ENCODE peak calls at places on chromosome 9, in seven cellular contexts. One of them, this sample, is unnamed.
A peak's percentile ranks its signal among the peaks of the same experiment; 100 is the strongest.

GRCh38 chr9:93134018-93134739 is at the start of gene NINJ1:
- DNase-seq in T-helper 1 cell: peak; percentile 81
- DNase-seq in adipocyte: peak; percentile 89
- DNase-seq in dorsolateral prefrontal cortex: no peak
- DNase-seq in ecto neural progenitor cell: peak; percentile 83
- DNase-seq in kidney glomerular epithelial cell: peak; percentile 31
- DNase-seq in naive thymus-derived CD8-positive, alpha-beta T cell: peak; percentile 92
- DNase-seq in this sample: peak; percentile 65

GRCh38 chr9:109640232-109641078 is 139.5 kb upstream of the PALM2AKAP2 start:
- DNase-seq in T-helper 1 cell: no peak
- DNase-seq in adipocyte: peak; percentile 72
- DNase-seq in dorsolateral prefrontal cortex: peak; percentile 79
- DNase-seq in ecto neural progenitor cell: peak; percentile 83
- DNase-seq in kidney glomerular epithelial cell: peak; percentile 54
- DNase-seq in naive thymus-derived CD8-positive, alpha-beta T cell: no peak
- DNase-seq in this sample: no peak

GRCh38 chr9:19471737-19472648 is 63.2 kb downstream of the ACER2 start:
- DNase-seq in T-helper 1 cell: peak; percentile 45
- DNase-seq in adipocyte: peak; percentile 69
- DNase-seq in dorsolateral prefrontal cortex: peak; percentile 76
- DNase-seq in ecto neural progenitor cell: peak; percentile 84
- DNase-seq in kidney glomerular epithelial cell: peak; percentile 34
- DNase-seq in naive thymus-derived CD8-positive, alpha-beta T cell: peak; percentile 16
- DNase-seq in this sample: peak; percentile 68

GRCh38 chr9:19445452-19445851 is 36.6 kb downstream of the ACER2 start:
- DNase-seq in T-helper 1 cell: no peak
- DNase-seq in adipocyte: peak; percentile 36
- DNase-seq in dorsolateral prefrontal cortex: no peak
- DNase-seq in ecto neural progenitor cell: no peak
- DNase-seq in kidney glomerular epithelial cell: no peak
- DNase-seq in naive thymus-derived CD8-positive, alpha-beta T cell: no peak
- DNase-seq in this sample: no peak

GRCh38 chr9:90449213-90449925 is 193.3 kb downstream of the DIRAS2 start:
- DNase-seq in T-helper 1 cell: no peak
- DNase-seq in adipocyte: no peak
- DNase-seq in dorsolateral prefrontal cortex: no peak
- DNase-seq in ecto neural progenitor cell: no peak
- DNase-seq in kidney glomerular epithelial cell: no peak
- DNase-seq in naive thymus-derived CD8-positive, alpha-beta T cell: no peak
- DNase-seq in this sample: no peak

GRCh38 chr9:38700695-38701094 is 19.2 kb downstream of the FAM240B start:
- DNase-seq in T-helper 1 cell: no peak
- DNase-seq in adipocyte: peak; percentile 7
- DNase-seq in dorsolateral prefrontal cortex: no peak
- DNase-seq in ecto neural progenitor cell: no peak
- DNase-seq in kidney glomerular epithelial cell: peak; percentile 65
- DNase-seq in naive thymus-derived CD8-positive, alpha-beta T cell: no peak
- DNase-seq in this sample: no peak

GRCh38 chr9:123373941-123374340 is 17.9 kb downstream of the CRB2 start:
- DNase-seq in T-helper 1 cell: no peak
- DNase-seq in adipocyte: no peak
- DNase-seq in dorsolateral prefrontal cortex: no peak
- DNase-seq in ecto neural progenitor cell: peak; percentile 85
- DNase-seq in kidney glomerular epithelial cell: no peak
- DNase-seq in naive thymus-derived CD8-positive, alpha-beta T cell: no peak
- DNase-seq in this sample: no peak

GRCh38 chr9:4421847-4422246 is 68.4 kb upstream of the SLC1A1 start:
- DNase-seq in T-helper 1 cell: no peak
- DNase-seq in adipocyte: peak; percentile 23
- DNase-seq in dorsolateral prefrontal cortex: no peak
- DNase-seq in ecto neural progenitor cell: no peak
- DNase-seq in kidney glomerular epithelial cell: no peak
- DNase-seq in naive thymus-derived CD8-positive, alpha-beta T cell: no peak
- DNase-seq in this sample: no peak

GRCh38 chr9:107086460-107086859 is 196.6 kb upstream of the RAD23B start:
- DNase-seq in T-helper 1 cell: no peak
- DNase-seq in adipocyte: no peak
- DNase-seq in dorsolateral prefrontal cortex: no peak
- DNase-seq in ecto neural progenitor cell: no peak
- DNase-seq in kidney glomerular epithelial cell: no peak
- DNase-seq in naive thymus-derived CD8-positive, alpha-beta T cell: no peak
- DNase-seq in this sample: no peak